ENCODE peak calls at places on chromosomes 1 and 21, in four cellular contexts. V is fibroblast of villous mesenchyme; X is stimulated activated CD4-positive, alpha-beta T cell treated with anti-CD3 and anti-CD28 coated beads, TNF-alpha, amount 100 ng/mL, for 1 hour; M is left cardiac atrium. J is an unnamed sample.

GRCh38 chr1:22689505-22689904 is 21.1 kb upstream of the EPHB2 start:
- DNase-seq in X (no peak), M (no peak), V (peak), J (peak)

GRCh38 chr1:55384589-55385136 is 169.5 kb upstream of the USP24 start:
- DNase-seq in M (no peak), X (no peak), V (no peak), J (no peak)

GRCh38 chr1:84773195-84773594 is 82.9 kb upstream of the SSX2IP start:
- DNase-seq in V (no peak), X (no peak), M (no peak), J (no peak)

GRCh38 chr1:178694923-178695525 is 30.0 kb upstream of the RALGPS2 start:
- DNase-seq in M (no peak), V (no peak), X (no peak), J (no peak)

GRCh38 chr1:20626524-20626923 is 6.7 kb upstream of the PINK1 start:
- DNase-seq in X (no peak), V (no peak), M (no peak), J (no peak)

GRCh38 chr1:77279929-77280328 is 1.9 kb upstream of the AK5 start:
- DNase-seq in V (no peak), X (no peak), M (no peak), J (no peak)

GRCh38 chr1:185393821-185394220 is 76.8 kb upstream of the IVNS1ABP start:
- DNase-seq in M (no peak), V (no peak), X (no peak), J (no peak)

GRCh38 chr21:32795376-32795775 is 23.8 kb upstream of the PAXBP1 start:
- DNase-seq in X (no peak), V (no peak), M (no peak), J (no peak)

GRCh38 chr1:160366731-160367515 is at the start of gene NHLH1:
- DNase-seq in X (no peak), V (no peak), M (no peak), J (no peak)

J was measured in uterus.